ENCODE peak calls at places on chromosome 10, in nine cellular contexts. One of them, this sample, is unnamed.

GRCh38 chr10:29328988-29329387 is 40.1 kb downstream of the LYZL1 start:
- DNase-seq in mammary epithelial cell: no peak
- DNase-seq in lower lobe of right lung: no peak
- DNase-seq in H9: no peak
- DNase-seq in fibroblast of lung: peak; percentile 49
- DNase-seq in CD4-positive, alpha-beta T cell: no peak
- DNase-seq in sigmoid colon: peak; percentile 79
- DNase-seq in iPS DF 6.9: no peak
- DNase-seq in HCT116: no peak
- DNase-seq in this sample: no peak

GRCh38 chr10:79492839-79493238 is 19.5 kb upstream of the EIF5AL1 start:
- DNase-seq in mammary epithelial cell: no peak
- DNase-seq in lower lobe of right lung: no peak
- DNase-seq in H9: no peak
- DNase-seq in fibroblast of lung: no peak
- DNase-seq in CD4-positive, alpha-beta T cell: no peak
- DNase-seq in sigmoid colon: no peak
- DNase-seq in iPS DF 6.9: no peak
- DNase-seq in HCT116: no peak
- DNase-seq in this sample: no peak

GRCh38 chr10:43695730-43696129 is 47.0 kb upstream of the ZNF32 start:
- DNase-seq in mammary epithelial cell: no peak
- DNase-seq in lower lobe of right lung: no peak
- DNase-seq in H9: no peak
- DNase-seq in fibroblast of lung: no peak
- DNase-seq in CD4-positive, alpha-beta T cell: no peak
- DNase-seq in sigmoid colon: no peak
- DNase-seq in iPS DF 6.9: no peak
- DNase-seq in HCT116: no peak
- DNase-seq in this sample: no peak

GRCh38 chr10:13633689-13634088 is 46.9 kb downstream of the PRPF18 start:
- DNase-seq in mammary epithelial cell: no peak
- DNase-seq in lower lobe of right lung: no peak
- DNase-seq in H9: no peak
- DNase-seq in fibroblast of lung: peak; percentile 84
- DNase-seq in CD4-positive, alpha-beta T cell: no peak
- DNase-seq in sigmoid colon: peak; percentile 92
- DNase-seq in iPS DF 6.9: no peak
- DNase-seq in HCT116: no peak
- DNase-seq in this sample: no peak

GRCh38 chr10:29636178-29636577 is 1.4 kb upstream of the SVIL start:
- DNase-seq in mammary epithelial cell: peak; percentile 64
- DNase-seq in lower lobe of right lung: no peak
- DNase-seq in H9: no peak
- DNase-seq in fibroblast of lung: peak; percentile 54
- DNase-seq in CD4-positive, alpha-beta T cell: no peak
- DNase-seq in sigmoid colon: no peak
- DNase-seq in iPS DF 6.9: no peak
- DNase-seq in HCT116: no peak
- DNase-seq in this sample: no peak

GRCh38 chr10:24952146-24952700 is at the start of gene PRTFDC1:
- DNase-seq in mammary epithelial cell: no peak
- DNase-seq in lower lobe of right lung: peak; percentile 51
- DNase-seq in H9: peak; percentile 55
- DNase-seq in fibroblast of lung: peak; percentile 56
- DNase-seq in CD4-positive, alpha-beta T cell: peak; percentile 10
- DNase-seq in sigmoid colon: peak; percentile 74
- DNase-seq in iPS DF 6.9: no peak
- DNase-seq in HCT116: no peak
- DNase-seq in this sample: no peak

GRCh38 chr10:79355420-79356010 is 8.2 kb downstream of the PPIF start:
- DNase-seq in mammary epithelial cell: no peak
- DNase-seq in lower lobe of right lung: no peak
- DNase-seq in H9: no peak
- DNase-seq in fibroblast of lung: no peak
- DNase-seq in CD4-positive, alpha-beta T cell: no peak
- DNase-seq in sigmoid colon: no peak
- DNase-seq in iPS DF 6.9: no peak
- DNase-seq in HCT116: no peak
- DNase-seq in this sample: no peak

GRCh38 chr10:126518186-126519080 is 130.2 kb upstream of the ADAM12 start:
- DNase-seq in mammary epithelial cell: no peak
- DNase-seq in lower lobe of right lung: no peak
- DNase-seq in H9: no peak
- DNase-seq in fibroblast of lung: no peak
- DNase-seq in CD4-positive, alpha-beta T cell: no peak
- DNase-seq in sigmoid colon: no peak
- DNase-seq in iPS DF 6.9: no peak
- DNase-seq in HCT116: no peak
- DNase-seq in this sample: no peak

GRCh38 chr10:108638225-108638624 is 1285.1 kb downstream of the XPNPEP1 start:
- DNase-seq in mammary epithelial cell: no peak
- DNase-seq in lower lobe of right lung: no peak
- DNase-seq in H9: no peak
- DNase-seq in fibroblast of lung: no peak
- DNase-seq in CD4-positive, alpha-beta T cell: no peak
- DNase-seq in sigmoid colon: no peak
- DNase-seq in iPS DF 6.9: no peak
- DNase-seq in HCT116: no peak
- DNase-seq in this sample: no peak

GRCh38 chr10:72009430-72010081 is 45.4 kb downstream of the CHST3 start:
- DNase-seq in mammary epithelial cell: peak; percentile 91
- DNase-seq in lower lobe of right lung: peak; percentile 69
- DNase-seq in H9: no peak
- DNase-seq in fibroblast of lung: peak; percentile 99
- DNase-seq in CD4-positive, alpha-beta T cell: no peak
- DNase-seq in sigmoid colon: peak; percentile 100
- DNase-seq in iPS DF 6.9: no peak
- DNase-seq in HCT116: no peak
- DNase-seq in this sample: no peak

GRCh38 chr10:4129866-4130455 is 345.0 kb upstream of the KLF6 start:
- DNase-seq in mammary epithelial cell: no peak
- DNase-seq in lower lobe of right lung: no peak
- DNase-seq in H9: no peak
- DNase-seq in fibroblast of lung: no peak
- DNase-seq in CD4-positive, alpha-beta T cell: no peak
- DNase-seq in sigmoid colon: no peak
- DNase-seq in iPS DF 6.9: no peak
- DNase-seq in HCT116: no peak
- DNase-seq in this sample: no peak

GRCh38 chr10:4130685-4131084 is 345.7 kb upstream of the KLF6 start:
- DNase-seq in mammary epithelial cell: no peak
- DNase-seq in lower lobe of right lung: no peak
- DNase-seq in H9: no peak
- DNase-seq in fibroblast of lung: no peak
- DNase-seq in CD4-positive, alpha-beta T cell: no peak
- DNase-seq in sigmoid colon: no peak
- DNase-seq in iPS DF 6.9: no peak
- DNase-seq in HCT116: no peak
- DNase-seq in this sample: no peak

GRCh38 chr10:4132216-4132556 is 347.2 kb upstream of the KLF6 start:
- DNase-seq in mammary epithelial cell: no peak
- DNase-seq in lower lobe of right lung: no peak
- DNase-seq in H9: no peak
- DNase-seq in fibroblast of lung: no peak
- DNase-seq in CD4-positive, alpha-beta T cell: no peak
- DNase-seq in sigmoid colon: no peak
- DNase-seq in iPS DF 6.9: no peak
- DNase-seq in HCT116: no peak
- DNase-seq in this sample: no peak

GRCh38 chr10:4131407-4132215 is 346.6 kb upstream of the KLF6 start:
- DNase-seq in mammary epithelial cell: peak; percentile 84
- DNase-seq in lower lobe of right lung: no peak
- DNase-seq in H9: no peak
- DNase-seq in fibroblast of lung: peak; percentile 94
- DNase-seq in CD4-positive, alpha-beta T cell: no peak
- DNase-seq in sigmoid colon: no peak
- DNase-seq in iPS DF 6.9: no peak
- DNase-seq in HCT116: no peak
- DNase-seq in this sample: no peak

DNA sequence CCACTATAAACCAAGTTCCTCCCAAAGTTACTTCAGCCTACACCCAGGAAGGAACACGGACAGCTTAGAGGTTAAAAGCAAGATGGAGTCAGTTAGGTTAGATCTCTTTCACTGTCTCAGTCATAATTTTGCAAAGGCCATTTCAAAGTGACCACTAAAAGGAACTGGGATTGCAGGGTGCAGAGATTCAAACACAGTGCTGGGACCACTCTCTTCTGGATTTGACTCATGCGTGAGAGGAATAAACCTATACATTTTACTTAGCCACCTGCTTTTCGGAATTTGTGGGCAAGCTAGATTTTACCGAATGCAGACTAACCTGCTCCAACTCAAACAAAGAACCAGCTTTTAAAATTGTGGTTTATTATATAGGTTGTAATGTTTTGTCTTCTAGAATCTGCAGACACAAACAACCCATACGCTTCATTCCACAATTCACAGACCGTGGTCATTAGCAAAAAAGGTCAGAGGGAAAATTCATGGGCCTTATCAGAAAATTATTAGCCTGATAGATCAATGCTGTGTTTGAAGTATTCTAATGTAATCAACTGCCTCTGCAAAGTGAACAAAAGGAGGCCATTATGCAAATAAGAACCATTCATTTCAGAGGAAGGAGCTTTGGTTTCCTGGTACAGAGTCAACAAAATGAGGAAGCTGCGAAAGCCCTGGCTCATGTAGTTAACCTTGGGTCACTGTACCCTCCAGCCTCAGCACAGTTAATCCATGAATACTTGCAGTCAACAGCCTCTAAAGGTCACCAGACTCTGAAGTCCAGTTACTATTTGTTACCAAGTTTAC is 342.7 kb upstream of the KLF6 start:
- DNase-seq in mammary epithelial cell: no peak
- DNase-seq in lower lobe of right lung: no peak
- DNase-seq in H9: no peak
- DNase-seq in fibroblast of lung: no peak
- DNase-seq in CD4-positive, alpha-beta T cell: no peak
- DNase-seq in sigmoid colon: no peak
- DNase-seq in iPS DF 6.9: peak; percentile 9
- DNase-seq in HCT116: no peak
- DNase-seq in this sample: no peak
- H3K9me3 ChIP-seq in mammary epithelial cell: no peaks in the 10 kb centered on the region
- H3K9me3 ChIP-seq in lower lobe of right lung: no peaks in the 10 kb centered on the region
- H3K9me3 ChIP-seq in H9: no peaks in the 10 kb centered on the region
- H3K9me3 ChIP-seq in fibroblast of lung: no peaks in the 10 kb centered on the region
- H3K9me3 ChIP-seq in CD4-positive, alpha-beta T cell: peaks cover 9% of the 10 kb centered on the region
- H3K9me3 ChIP-seq in sigmoid colon: peaks cover 5% of the 10 kb centered on the region
- H3K9me3 ChIP-seq in iPS DF 6.9: no peaks in the 10 kb centered on the region
- H3K9me3 ChIP-seq in HCT116: no peaks in the 10 kb centered on the region
- H3K9me3 ChIP-seq in this sample: peaks cover 3% of the 10 kb centered on the region

DNA sequence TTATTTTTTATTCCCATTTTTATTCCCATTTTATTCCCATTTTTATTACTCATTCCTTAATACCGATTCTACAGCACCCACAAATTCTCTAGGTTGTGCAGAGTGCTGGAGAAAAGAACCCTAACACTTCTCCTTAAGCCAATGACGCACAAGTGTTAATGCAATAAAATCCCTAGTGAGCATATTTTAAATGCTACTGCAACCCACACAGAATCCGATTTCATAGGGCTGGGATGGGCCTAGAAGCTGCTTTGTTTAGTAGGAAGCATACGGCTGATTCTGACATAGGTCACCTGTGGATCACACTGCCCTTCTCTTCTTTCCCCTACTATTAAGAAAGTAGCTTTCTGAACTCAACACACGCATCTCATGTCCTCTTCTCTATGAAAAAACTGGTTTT is 45.1 kb upstream of the CABCOCO1 start:
- DNase-seq in mammary epithelial cell: no peak
- DNase-seq in lower lobe of right lung: no peak
- DNase-seq in H9: no peak
- DNase-seq in fibroblast of lung: no peak
- DNase-seq in CD4-positive, alpha-beta T cell: no peak
- DNase-seq in sigmoid colon: no peak
- DNase-seq in iPS DF 6.9: no peak
- DNase-seq in HCT116: no peak
- DNase-seq in this sample: no peak
- H3K9me3 ChIP-seq in mammary epithelial cell: no peaks in the 10 kb centered on the region
- H3K9me3 ChIP-seq in lower lobe of right lung: no peaks in the 10 kb centered on the region
- H3K9me3 ChIP-seq in H9: no peaks in the 10 kb centered on the region
- H3K9me3 ChIP-seq in fibroblast of lung: no peaks in the 10 kb centered on the region
- H3K9me3 ChIP-seq in CD4-positive, alpha-beta T cell: no peaks in the 10 kb centered on the region
- H3K9me3 ChIP-seq in sigmoid colon: no peaks in the 10 kb centered on the region
- H3K9me3 ChIP-seq in iPS DF 6.9: no peaks in the 10 kb centered on the region
- H3K9me3 ChIP-seq in HCT116: no peaks in the 10 kb centered on the region
- H3K9me3 ChIP-seq in this sample: no peaks in the 10 kb centered on the region

GRCh38 chr10:82591421-82591820 is 716.4 kb downstream of the NRG3 start:
- DNase-seq in mammary epithelial cell: no peak
- DNase-seq in lower lobe of right lung: no peak
- DNase-seq in H9: no peak
- DNase-seq in fibroblast of lung: no peak
- DNase-seq in CD4-positive, alpha-beta T cell: no peak
- DNase-seq in sigmoid colon: no peak
- DNase-seq in iPS DF 6.9: no peak
- DNase-seq in HCT116: no peak
- DNase-seq in this sample: no peak
- H3K9me3 ChIP-seq in mammary epithelial cell: no peaks in the 10 kb centered on the region
- H3K9me3 ChIP-seq in lower lobe of right lung: no peaks in the 10 kb centered on the region
- H3K9me3 ChIP-seq in H9: no peaks in the 10 kb centered on the region
- H3K9me3 ChIP-seq in fibroblast of lung: no peaks in the 10 kb centered on the region
- H3K9me3 ChIP-seq in CD4-positive, alpha-beta T cell: peaks cover 4% of the 10 kb centered on the region
- H3K9me3 ChIP-seq in sigmoid colon: peaks cover 2% of the 10 kb centered on the region
- H3K9me3 ChIP-seq in iPS DF 6.9: no peaks in the 10 kb centered on the region
- H3K9me3 ChIP-seq in HCT116: peaks cover 4% of the 10 kb centered on the region
- H3K9me3 ChIP-seq in this sample: peaks cover 2% of the 10 kb centered on the region

GRCh38 chr10:117294735-117295134 is 53.8 kb downstream of the SLC18A2 start:
- DNase-seq in mammary epithelial cell: no peak
- DNase-seq in lower lobe of right lung: no peak
- DNase-seq in H9: no peak
- DNase-seq in fibroblast of lung: no peak
- DNase-seq in CD4-positive, alpha-beta T cell: no peak
- DNase-seq in sigmoid colon: no peak
- DNase-seq in iPS DF 6.9: no peak
- DNase-seq in HCT116: no peak
- DNase-seq in this sample: no peak

GRCh38 chr10:117298219-117298618 is 57.3 kb downstream of the SLC18A2 start:
- DNase-seq in mammary epithelial cell: no peak
- DNase-seq in lower lobe of right lung: no peak
- DNase-seq in H9: no peak
- DNase-seq in fibroblast of lung: no peak
- DNase-seq in CD4-positive, alpha-beta T cell: no peak
- DNase-seq in sigmoid colon: no peak
- DNase-seq in iPS DF 6.9: no peak
- DNase-seq in HCT116: no peak
- DNase-seq in this sample: no peak

GRCh38 chr10:117299435-117299834 is 58.5 kb downstream of the SLC18A2 start:
- DNase-seq in mammary epithelial cell: no peak
- DNase-seq in lower lobe of right lung: no peak
- DNase-seq in H9: no peak
- DNase-seq in fibroblast of lung: no peak
- DNase-seq in CD4-positive, alpha-beta T cell: no peak
- DNase-seq in sigmoid colon: no peak
- DNase-seq in iPS DF 6.9: no peak
- DNase-seq in HCT116: no peak
- DNase-seq in this sample: no peak

DNA sequence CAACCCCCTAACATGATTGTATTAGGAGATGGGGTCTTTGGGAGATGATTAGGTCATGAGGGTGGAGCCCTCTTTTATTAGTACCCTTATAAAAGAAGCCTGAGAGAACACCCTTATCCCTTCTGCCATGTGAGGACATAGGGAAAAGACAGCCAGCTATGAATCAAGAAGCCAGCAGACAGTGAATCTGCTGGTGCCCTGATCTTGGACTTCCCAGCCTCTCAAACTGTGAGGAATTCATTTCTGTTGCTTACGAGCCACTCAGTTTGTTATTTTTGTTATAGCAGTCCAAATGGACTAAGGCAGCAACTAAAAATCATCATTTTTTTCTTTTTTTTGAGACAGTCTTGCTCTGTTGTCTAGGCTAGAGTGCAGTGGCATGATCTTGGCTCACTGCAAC is 59.8 kb downstream of the SLC18A2 start:
- DNase-seq in mammary epithelial cell: no peak
- DNase-seq in lower lobe of right lung: no peak
- DNase-seq in H9: no peak
- DNase-seq in fibroblast of lung: no peak
- DNase-seq in CD4-positive, alpha-beta T cell: no peak
- DNase-seq in sigmoid colon: no peak
- DNase-seq in iPS DF 6.9: no peak
- DNase-seq in HCT116: no peak
- DNase-seq in this sample: no peak
- H3K9me3 ChIP-seq in mammary epithelial cell: peaks cover 4% of the 10 kb centered on the region
- H3K9me3 ChIP-seq in lower lobe of right lung: no peaks in the 10 kb centered on the region
- H3K9me3 ChIP-seq in H9: no peaks in the 10 kb centered on the region
- H3K9me3 ChIP-seq in fibroblast of lung: no peaks in the 10 kb centered on the region
- H3K9me3 ChIP-seq in CD4-positive, alpha-beta T cell: peaks cover 6% of the 10 kb centered on the region
- H3K9me3 ChIP-seq in sigmoid colon: no peaks in the 10 kb centered on the region
- H3K9me3 ChIP-seq in iPS DF 6.9: peaks cover 1% of the 10 kb centered on the region
- H3K9me3 ChIP-seq in HCT116: no peaks in the 10 kb centered on the region
- H3K9me3 ChIP-seq in this sample: no peaks in the 10 kb centered on the region

This sample was measured in T-helper 17 cell.